ENCODE peak calls at places on chromosomes 2 and 18, in eight cellular contexts. Z, J, Y, E, A, G, S and B are unnamed samples.

GRCh38 chr2:172058660-172059059 is 26.6 kb upstream of the DLX1 start:
- DNase-seq in Z (no peak), J (no peak), Y (no peak), E (no peak), A (no peak), G (no peak), S (no peak), B (no peak)

GRCh38 chr2:161097157-161097556 is 63.1 kb upstream of the TANK start:
- DNase-seq in Z (no peak), J (no peak), Y (no peak), E (no peak), A (no peak), G (no peak), S (no peak), B (no peak)

GRCh38 chr18:5424903-5425302 is 118.9 kb downstream of the EPB41L3 start:
- DNase-seq in Z (no peak), J (no peak), Y (no peak), E (no peak), A (no peak), G (no peak), S (no peak), B (peak; percentile 56)

GRCh38 chr2:36355157-36355889 is at the start of gene CRIM1:
- DNase-seq in Z (no peak), J (peak; percentile 93), Y (peak; percentile 94), E (peak; percentile 91), A (peak; percentile 91), G (peak; percentile 79), S (peak; percentile 42), B (peak; percentile 97)

GRCh38 chr18:1047406-1047805 is 142.7 kb downstream of the ADCYAP1 start:
- DNase-seq in Z (no peak), J (no peak), Y (no peak), E (no peak), A (no peak), G (no peak), S (no peak), B (peak; percentile 22)

GRCh38 chr2:180907731-180908130 is 72.7 kb upstream of the UBE2E3 start:
- DNase-seq in Z (peak; percentile 33), J (no peak), Y (no peak), E (no peak), A (peak; percentile 67), G (no peak), S (no peak), B (peak; percentile 77)

GRCh38 chr2:100988630-100989417 is 13.3 kb upstream of the RPL31 start:
- DNase-seq in Z (peak; percentile 58), J (no peak), Y (no peak), E (no peak), A (no peak), G (no peak), S (no peak), B (peak; percentile 35)

GRCh38 chr2:18924905-18925691 is 335.7 kb upstream of the NT5C1B start:
- DNase-seq in Z (peak; percentile 82), J (no peak), Y (no peak), E (no peak), A (peak; percentile 37), G (no peak), S (no peak), B (peak; percentile 79)

GRCh38 chr2:29226375-29226774 is 111.2 kb downstream of the CLIP4 start:
- DNase-seq in Z (no peak), J (no peak), Y (no peak), E (no peak), A (no peak), G (no peak), S (no peak), B (no peak)

DNA sequence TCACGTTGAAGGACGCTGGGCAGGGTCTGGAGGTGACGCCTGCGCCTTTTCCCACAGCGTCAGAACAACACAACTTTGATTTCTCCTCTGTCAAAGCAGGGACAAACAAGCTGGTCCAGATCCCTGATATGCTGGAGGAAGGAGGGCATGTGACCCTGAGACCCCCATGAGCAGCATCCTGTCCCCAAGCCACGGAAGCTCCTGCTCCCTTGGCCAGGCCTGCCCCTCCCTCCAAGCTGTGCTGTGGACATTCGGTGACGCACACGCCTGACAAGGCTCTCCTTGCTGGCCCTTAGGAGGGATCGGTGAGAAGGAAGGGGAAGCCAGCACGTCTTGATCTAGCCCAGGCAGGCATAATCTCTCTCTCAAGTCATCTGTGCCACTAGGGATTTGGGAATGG is 11.3 kb downstream of the MLPH start:
- DNase-seq in Z (no peak), J (no peak), Y (no peak), E (no peak), A (no peak), G (no peak), S (no peak), B (peak; percentile 32)
- H3K4me3 ChIP-seq in Z (no peak overlapping the region), J (no peak overlapping the region), Y (no peak overlapping the region), E (no peak overlapping the region), A (no peak overlapping the region), G (no peak overlapping the region), S (no peak overlapping the region), B (no peak overlapping the region)

GRCh38 chr18:11801573-11801972 is 49.6 kb upstream of the CHMP1B start:
- DNase-seq in Z (no peak), J (no peak), Y (no peak), E (no peak), A (no peak), G (no peak), S (no peak), B (no peak)
- H3K4me3 ChIP-seq in Z (no peak overlapping the region), J (no peak overlapping the region), Y (no peak overlapping the region), E (no peak overlapping the region), A (no peak overlapping the region), G (no peak overlapping the region), S (no peak overlapping the region), B (no peak overlapping the region)

GRCh38 chr2:241126201-241126611 is 23.1 kb downstream of the PASK start:
- DNase-seq in Z (no peak), J (no peak), Y (no peak), E (no peak), A (no peak), G (no peak), S (no peak), B (no peak)

GRCh38 chr2:241129086-241129871 is 20.0 kb downstream of the PASK start:
- DNase-seq in Z (no peak), J (no peak), Y (no peak), E (no peak), A (no peak), G (no peak), S (no peak), B (no peak)

GRCh38 chr2:241125626-241126025 is 23.5 kb upstream of the MTERF4 start:
- DNase-seq in Z (no peak), J (no peak), Y (no peak), E (no peak), A (no peak), G (no peak), S (no peak), B (no peak)

GRCh38 chr2:241128266-241128665 is 21.0 kb downstream of the PASK start:
- DNase-seq in Z (no peak), J (no peak), Y (no peak), E (no peak), A (no peak), G (no peak), S (no peak), B (no peak)

DNA sequence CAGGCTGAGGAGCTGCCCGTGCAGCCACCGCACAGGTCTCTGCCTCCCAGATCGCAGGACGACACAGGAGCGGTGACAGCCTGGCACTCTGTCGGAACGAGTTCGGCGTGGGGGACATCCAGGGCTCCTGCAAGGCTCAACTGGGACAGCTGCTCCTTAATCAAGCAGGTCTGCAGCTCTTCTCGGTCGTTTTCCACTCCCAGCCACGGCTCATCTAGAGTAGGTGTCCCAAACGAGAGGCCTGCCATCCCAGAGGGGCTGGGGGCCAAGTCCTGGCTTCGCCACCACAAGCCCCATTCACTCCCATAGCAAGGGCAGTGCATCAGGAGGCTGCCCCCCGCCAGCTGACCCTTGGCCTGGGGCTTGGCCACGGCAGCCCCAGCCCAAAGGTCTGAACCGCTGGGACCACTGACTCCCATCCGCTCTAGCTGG is 22.5 kb downstream of the PASK start:
- DNase-seq in Z (no peak), J (no peak), Y (no peak), E (no peak), A (no peak), G (no peak), S (no peak), B (no peak)
- H3K4me3 ChIP-seq in Z (no peak overlapping the region), J (no peak overlapping the region), Y (no peak overlapping the region), E (no peak overlapping the region), A (no peak overlapping the region), G (no peak overlapping the region), S (no peak overlapping the region), B (no peak overlapping the region)

GRCh38 chr2:58130238-58130637 is 83.6 kb downstream of the VRK2 start:
- DNase-seq in Z (no peak), J (no peak), Y (no peak), E (no peak), A (no peak), G (no peak), S (no peak), B (no peak)
- H3K4me3 ChIP-seq in Z (no peak overlapping the region), J (no peak overlapping the region), Y (no peak overlapping the region), E (no peak overlapping the region), A (no peak overlapping the region), G (no peak overlapping the region), S (no peak overlapping the region), B (no peak overlapping the region)

GRCh38 chr18:55301836-55302235 is 286.2 kb downstream of the TCF4 start:
- DNase-seq in Z (no peak), J (no peak), Y (no peak), E (no peak), A (no peak), G (no peak), S (no peak), B (no peak)
- H3K4me3 ChIP-seq in Z (peak overlapping the region; percentile 29), J (no peak overlapping the region), Y (no peak overlapping the region), E (peak overlapping the region; percentile 40), A (no peak overlapping the region), G (no peak overlapping the region), S (no peak overlapping the region), B (no peak overlapping the region)

GRCh38 chr2:14626873-14627272 is 5.6 kb upstream of the LRATD1 start:
- DNase-seq in Z (no peak), J (no peak), Y (no peak), E (no peak), A (peak; percentile 58), G (no peak), S (no peak), B (no peak)

GRCh38 chr2:14621114-14621513 is 11.4 kb upstream of the LRATD1 start:
- DNase-seq in Z (no peak), J (no peak), Y (no peak), E (no peak), A (peak; percentile 66), G (no peak), S (no peak), B (no peak)

GRCh38 chr2:14623241-14623640 is 9.3 kb upstream of the LRATD1 start:
- DNase-seq in Z (no peak), J (no peak), Y (no peak), E (no peak), A (no peak), G (no peak), S (no peak), B (no peak)

GRCh38 chr2:14616950-14617349 is 15.6 kb upstream of the LRATD1 start:
- DNase-seq in Z (no peak), J (no peak), Y (no peak), E (no peak), A (no peak), G (no peak), S (no peak), B (no peak)

DNA sequence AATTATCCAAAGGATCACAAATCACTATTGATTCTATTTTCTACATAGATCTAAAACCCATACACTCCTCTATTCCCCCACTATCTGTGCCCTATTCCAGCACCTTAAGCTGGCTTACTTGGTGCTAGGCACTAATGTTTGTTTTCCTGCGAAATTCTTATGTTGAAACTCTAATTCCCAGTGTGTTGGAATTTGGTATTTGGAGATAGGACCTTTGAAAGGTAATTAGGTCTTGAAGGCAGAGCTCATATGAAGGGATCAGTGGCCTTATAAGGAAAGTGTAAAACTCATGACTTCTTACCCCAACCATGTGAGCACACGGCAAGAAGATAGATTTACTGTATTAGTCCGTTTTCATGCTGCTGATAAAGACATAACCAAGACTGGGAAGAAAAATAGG is 10.6 kb upstream of the LRATD1 start:
- DNase-seq in Z (no peak), J (no peak), Y (no peak), E (no peak), A (no peak), G (no peak), S (no peak), B (no peak)
- H3K4me3 ChIP-seq in Z (no peak overlapping the region), J (no peak overlapping the region), Y (no peak overlapping the region), E (no peak overlapping the region), A (no peak overlapping the region), G (no peak overlapping the region), S (no peak overlapping the region), B (no peak overlapping the region)